ENCODE peak calls at places on chromosomes 6 and 20, in six cellular contexts. V is H9, Z is A549, G is psoas muscle, P is GM23338, O is sigmoid colon. Q is an unnamed sample. For H3K4me1, the result is how much of the 10 kb centered on the place peaks cover.

GRCh38 chr6:30334077-30334476 is 7.3 kb downstream of the TRIM39 start:
- DNase-seq in V (no peak), Z (no peak), G (no peak), P (no peak), O (no peak), Q (no peak)

GRCh38 chr20:9531581-9531980 is 17.2 kb downstream of the LAMP5 start:
- DNase-seq in V (no peak), Z (no peak), G (no peak), P (no peak), O (no peak), Q (no peak)

GRCh38 chr6:108068618-108069017 is 5.9 kb downstream of the OSTM1 start:
- DNase-seq in V (no peak), Z (no peak), G (no peak), P (no peak), O (no peak), Q (peak)

GRCh38 chr6:31128093-31128676 is 7.9 kb upstream of the CDSN start:
- DNase-seq in V (peak), Z (peak), G (peak), P (peak), O (no peak), Q (peak)

GRCh38 chr6:168216139-168216538 is 103.4 kb downstream of the DACT2 start:
- DNase-seq in V (peak), Z (no peak), G (no peak), P (peak), O (no peak), Q (no peak)

GRCh38 chr6:166626177-166627038 is 643 bp downstream of the RPS6KA2 start:
- DNase-seq in V (no peak), Z (no peak), G (peak), P (peak), O (no peak), Q (no peak)

GRCh38 chr20:48783533-48784272 is 44.1 kb downstream of the PREX1 start:
- DNase-seq in V (no peak), Z (no peak), G (no peak), P (no peak), O (no peak), Q (no peak)

GRCh38 chr6:35258858-35259193 is 709 bp upstream of the ZNF76 start:
- DNase-seq in V (no peak), Z (peak), G (no peak), P (peak), O (peak), Q (peak)

GRCh38 chr6:7431241-7431593 is 41.6 kb downstream of the RIOK1 start:
- DNase-seq in V (no peak), Z (no peak), G (no peak), P (no peak), O (no peak), Q (no peak)

GRCh38 chr20:12925214-12925755 is 83.5 kb upstream of the SPTLC3 start:
- DNase-seq in V (peak), Z (peak), G (no peak), P (peak), O (no peak), Q (no peak)

GRCh38 chr6:142416179-142416578 is 114.4 kb downstream of the ADGRG6 start:
- DNase-seq in V (no peak), Z (no peak), G (no peak), P (peak), O (no peak), Q (no peak)

GRCh38 chr20:51563597-51564332 is 21.2 kb upstream of the NFATC2 start:
- DNase-seq in V (peak), Z (peak), G (peak), P (peak), O (peak), Q (no peak)

GRCh38 chr6:30880563-30881252 is 3.6 kb upstream of the DDR1 start:
- DNase-seq in V (peak), Z (no peak), G (no peak), P (peak), O (no peak), Q (no peak)

GRCh38 chr6:113122060-113122459 is 735.1 kb upstream of the MARCKS start:
- DNase-seq in V (peak), Z (peak), G (no peak), P (peak), O (no peak), Q (no peak)

GRCh38 chr6:137799950-137800568 is 67.0 kb upstream of the TNFAIP3 start:
- DNase-seq in V (peak), Z (no peak), G (no peak), P (peak), O (no peak), Q (peak)

DNA sequence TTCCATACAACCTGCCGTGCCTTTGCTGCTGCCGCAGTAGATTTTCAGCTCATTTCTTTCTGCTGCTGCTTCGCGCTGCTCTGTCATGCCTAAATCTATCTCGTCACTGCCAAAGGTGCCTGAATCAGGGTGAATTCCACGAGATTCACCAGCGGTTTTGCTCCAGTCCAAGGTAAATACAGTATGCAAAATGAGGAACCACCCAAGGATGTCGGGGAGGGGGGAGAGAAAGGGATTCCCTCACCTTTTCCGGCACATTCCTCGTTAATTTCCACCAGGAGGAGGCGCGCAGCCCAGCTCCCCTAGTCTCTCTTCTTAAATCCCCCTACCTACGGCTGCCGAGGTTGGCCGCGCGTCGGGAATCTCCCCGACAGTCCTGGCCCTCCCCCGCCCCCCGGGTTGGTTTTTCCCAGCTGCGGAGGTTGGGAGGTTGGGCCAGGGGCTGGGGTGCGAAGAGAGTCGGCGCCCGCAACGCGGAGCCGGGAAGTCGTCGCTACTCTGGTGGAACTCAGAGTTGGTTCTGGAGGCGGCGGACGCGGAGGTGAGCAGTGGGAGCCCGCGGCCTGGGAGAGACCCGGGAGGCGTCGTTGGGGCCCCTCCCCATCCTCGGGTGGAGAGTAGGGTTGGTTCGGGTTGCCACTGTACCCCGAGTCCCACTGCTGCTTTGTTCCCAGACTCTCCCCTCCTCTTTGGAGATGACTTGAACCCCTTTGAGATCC is at the start of gene TPBG:
- DNase-seq in V (peak), Z (peak), G (peak), P (peak), O (peak), Q (no peak)
- H3K27ac ChIP-seq in V (peak), Z (peak), G (peak), P (peak), O (peak), Q (no peak)

GRCh38 chr6:52216932-52217331 is 27.4 kb downstream of the IL17F start:
- DNase-seq in V (no peak), Z (no peak), G (no peak), P (no peak), O (no peak), Q (no peak)

GRCh38 chr6:52209672-52210626 is 23.8 kb downstream of the IL17A start:
- DNase-seq in V (no peak), Z (no peak), G (no peak), P (no peak), O (no peak), Q (no peak)

GRCh38 chr6:52215787-52216186 is 28.5 kb downstream of the IL17F start:
- DNase-seq in V (no peak), Z (no peak), G (no peak), P (no peak), O (no peak), Q (no peak)

GRCh38 chr6:52208612-52209011 is 22.4 kb downstream of the IL17A start:
- DNase-seq in V (no peak), Z (no peak), G (no peak), P (no peak), O (no peak), Q (no peak)

GRCh38 chr6:52213127-52213526 is 27.0 kb downstream of the IL17A start:
- DNase-seq in V (no peak), Z (no peak), G (no peak), P (peak), O (no peak), Q (no peak)
- TF ChIP-seq CTCF in V (no peak), Z (no peak), G (no peak), P (peak), O (no peak), Q (no peak)

DNA sequence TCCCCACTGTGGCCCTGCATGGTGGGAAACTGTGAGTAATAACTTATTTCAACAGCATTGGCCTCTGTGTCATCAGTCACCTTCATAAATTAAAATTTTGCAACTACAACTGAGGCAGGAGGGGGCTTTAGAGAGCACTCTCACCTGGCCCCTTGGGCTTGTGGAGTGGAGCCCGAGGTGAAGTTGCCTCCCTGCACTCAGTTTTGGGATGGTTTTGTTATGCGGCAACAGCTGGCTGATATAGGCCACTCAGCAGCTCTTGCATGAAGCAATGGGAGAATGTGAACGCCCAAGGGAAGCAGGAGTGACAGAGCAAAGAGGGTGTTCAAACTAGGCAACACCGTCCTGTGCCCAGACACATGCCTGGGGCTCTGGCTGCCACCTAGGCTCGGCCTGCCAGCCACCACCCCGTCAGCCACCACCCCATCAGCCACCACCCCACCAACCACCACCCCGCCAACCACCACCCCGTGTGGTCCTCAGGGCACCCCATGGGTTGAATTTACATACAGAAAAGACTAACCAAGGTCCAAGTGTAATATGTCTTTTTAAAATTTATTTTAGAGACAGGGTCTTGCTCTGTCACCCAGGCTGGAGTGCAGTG is 4.3 kb upstream of the GFRA4 start:
- DNase-seq in V (no peak), Z (no peak), G (no peak), P (no peak), O (no peak), Q (no peak)
- H3K4me1 ChIP-seq in V (under half), Z (under half), G (under half), P (under half), O (under half), Q (under half)

GRCh38 chr20:38458314-38458713 is 14.3 kb upstream of the RALGAPB start:
- DNase-seq in V (no peak), Z (no peak), G (no peak), P (no peak), O (peak), Q (no peak)

GRCh38 chr20:38450412-38450975 is 15.4 kb upstream of the SNHG17 start:
- DNase-seq in V (no peak), Z (no peak), G (no peak), P (no peak), O (no peak), Q (no peak)

GRCh38 chr20:38452880-38453624 is 17.9 kb upstream of the SNHG17 start:
- DNase-seq in V (no peak), Z (no peak), G (no peak), P (no peak), O (peak), Q (no peak)

GRCh38 chr20:38454556-38455473 is 17.8 kb upstream of the RALGAPB start:
- DNase-seq in V (no peak), Z (no peak), G (no peak), P (no peak), O (peak), Q (no peak)

DNA sequence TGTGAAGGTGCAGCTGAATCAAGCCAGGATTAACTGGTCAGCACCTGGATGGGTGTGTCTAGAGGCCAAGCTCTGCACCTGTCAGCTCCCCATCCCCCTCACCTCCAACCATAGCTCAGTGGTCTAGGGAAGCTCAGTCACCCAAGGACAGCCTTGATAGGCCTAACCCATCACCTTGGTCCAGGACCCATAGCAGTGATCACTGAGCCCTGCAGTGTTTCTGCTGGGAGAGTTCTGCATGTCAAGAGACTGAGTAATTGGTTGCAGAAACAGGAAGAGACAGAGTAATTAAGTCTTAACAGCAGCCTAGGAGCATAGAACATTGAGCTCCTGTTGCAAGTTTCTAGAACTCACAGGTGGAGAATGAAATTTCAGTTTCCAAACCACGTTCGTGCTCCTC is 18.7 kb upstream of the RALGAPB start:
- DNase-seq in V (no peak), Z (no peak), G (no peak), P (no peak), O (peak), Q (no peak)
- H3K27ac ChIP-seq in V (no peak), Z (no peak), G (no peak), P (no peak), O (no peak), Q (no peak)

DNA sequence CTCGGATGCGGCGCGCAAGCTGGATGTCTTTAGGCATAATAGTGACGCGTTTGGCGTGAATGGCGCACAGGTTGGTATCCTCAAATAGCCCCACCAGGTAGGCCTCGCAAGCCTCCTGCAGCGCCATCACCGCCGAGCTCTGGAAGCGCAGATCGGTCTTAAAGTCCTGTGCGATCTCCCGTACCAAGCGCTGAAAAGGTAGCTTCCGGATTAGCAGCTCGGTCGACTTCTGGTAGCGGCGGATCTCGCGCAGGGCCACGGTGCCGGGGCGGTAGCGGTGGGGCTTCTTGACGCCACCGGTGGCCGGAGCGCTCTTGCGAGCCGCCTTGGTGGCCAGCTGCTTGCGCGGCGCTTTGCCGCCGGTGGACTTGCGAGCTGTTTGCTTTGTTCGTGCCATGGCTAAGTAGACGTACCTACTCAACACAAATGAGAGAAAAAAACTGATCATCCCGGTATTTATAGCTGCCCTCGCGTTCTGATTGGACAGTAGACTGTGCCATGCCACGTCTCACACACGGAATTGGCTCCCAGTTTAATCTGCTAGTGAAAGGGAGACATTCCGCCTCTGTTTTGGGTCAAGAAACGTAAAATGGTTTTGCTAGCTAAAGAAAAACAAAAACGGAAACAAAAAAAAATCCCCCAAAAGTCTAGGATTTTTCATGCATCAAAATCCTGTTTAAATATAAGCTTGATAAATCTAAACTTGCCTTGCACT is 40.1 kb downstream of the OR2B2 start:
- DNase-seq in V (peak), Z (peak), G (no peak), P (peak), O (peak), Q (peak)
- TF ChIP-seq CTCF in V (peak), Z (no peak), G (no peak), P (no peak), O (no peak), Q (peak)

DNA sequence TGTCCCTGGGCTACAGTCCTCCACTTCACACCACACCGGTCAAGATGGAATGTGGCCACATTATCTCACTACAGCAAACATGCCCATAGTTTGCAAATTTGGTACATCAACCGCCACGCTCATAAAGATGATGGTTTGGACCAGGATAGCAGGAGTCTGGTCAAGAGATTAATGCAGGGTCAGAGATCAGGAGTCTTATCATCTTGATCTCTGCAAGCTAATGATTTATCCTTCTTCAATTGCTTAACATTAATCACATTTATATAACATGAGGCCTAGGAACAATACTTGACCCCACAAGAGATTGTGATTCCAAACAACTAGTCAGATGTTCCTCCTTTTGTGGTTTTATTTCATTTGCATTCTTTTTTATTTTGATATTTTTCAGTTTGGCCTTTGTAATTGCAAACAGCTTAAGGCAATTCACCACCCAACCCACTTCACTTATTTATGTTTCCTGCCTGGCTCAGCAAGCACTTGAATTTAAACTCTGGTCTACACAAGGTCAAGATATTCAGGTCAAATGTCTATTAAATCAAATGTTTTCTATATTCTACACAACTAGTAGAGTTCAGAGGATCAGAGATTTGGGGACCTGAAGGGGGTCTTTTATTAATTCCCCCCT is 100.3 kb downstream of the SGK1 start:
- DNase-seq in V (no peak), Z (no peak), G (no peak), P (no peak), O (no peak), Q (no peak)
- H3K4me1 ChIP-seq in V (under half), Z (under half), G (under half), P (under half), O (under half), Q (under half)

GRCh38 chr6:37653229-37653628 is 44.5 kb downstream of the MDGA1 start:
- DNase-seq in V (no peak), Z (no peak), G (no peak), P (no peak), O (no peak), Q (no peak)

GRCh38 chr6:37654727-37655500 is 42.8 kb downstream of the MDGA1 start:
- DNase-seq in V (no peak), Z (no peak), G (no peak), P (no peak), O (no peak), Q (no peak)

GRCh38 chr6:37657117-37657886 is 40.4 kb downstream of the MDGA1 start:
- DNase-seq in V (no peak), Z (peak), G (no peak), P (no peak), O (no peak), Q (no peak)

GRCh38 chr6:37653933-37654565 is 43.6 kb downstream of the MDGA1 start:
- DNase-seq in V (peak), Z (peak), G (no peak), P (peak), O (no peak), Q (peak)

GRCh38 chr6:37655666-37656065 is 42.0 kb downstream of the MDGA1 start:
- DNase-seq in V (no peak), Z (no peak), G (no peak), P (no peak), O (no peak), Q (no peak)
- H3K27ac ChIP-seq in V (no peak), Z (no peak), G (no peak), P (no peak), O (no peak), Q (no peak)

DNA sequence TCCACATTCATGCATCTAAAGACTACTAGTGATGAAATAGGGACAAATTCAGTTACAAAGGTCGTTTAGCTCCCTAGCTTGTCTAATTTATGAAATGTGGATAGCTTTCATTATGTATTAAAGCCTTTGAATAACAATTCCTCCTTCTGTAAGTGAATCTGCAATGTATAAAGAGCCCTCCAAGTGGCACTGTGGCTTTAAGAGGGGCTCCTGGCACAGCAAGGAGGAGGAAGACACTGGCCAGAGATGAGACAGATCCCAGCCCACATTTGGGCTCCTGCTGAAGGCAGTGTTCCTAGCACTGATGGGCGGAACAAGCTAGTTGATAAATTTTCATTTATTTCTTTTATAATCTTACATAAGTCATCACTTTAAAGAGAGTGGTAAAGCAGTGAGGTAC is 17.6 kb upstream of the FUCA2 start:
- DNase-seq in V (no peak), Z (no peak), G (no peak), P (peak), O (no peak), Q (no peak)
- TF ChIP-seq CTCF in V (peak), Z (no peak), G (no peak), P (peak), O (no peak), Q (no peak)

Q was measured in CD8-positive, alpha-beta T cell.